ENCODE peak calls at places on chromosomes 2 and 18, in six cellular contexts. X is epithelial cell of esophagus, D is IMR-90, P is AG09309, N is Caco-2, F is endodermal cell. I is an unnamed sample.

GRCh38 chr2:237865623-237866041 is 6.2 kb downstream of the RAMP1 start:
- DNase-seq in X (no peak), D (no peak), P (no peak), N (no peak), F (peak; percentile 61), I (no peak)

GRCh38 chr18:12276736-12277554 is 22.8 kb downstream of the CIDEA start:
- DNase-seq in X (no peak), D (peak; percentile 18), P (no peak), N (no peak), F (no peak), I (no peak)

GRCh38 chr2:129056959-129057317 is 738.3 kb upstream of the HS6ST1 start:
- DNase-seq in X (peak; percentile 55), D (no peak), P (no peak), N (no peak), F (no peak), I (no peak)

GRCh38 chr2:40403233-40403841 is 48.6 kb downstream of the SLC8A1 start:
- DNase-seq in X (peak; percentile 91), D (peak; percentile 91), P (peak; percentile 87), N (no peak), F (no peak), I (peak; percentile 81)

GRCh38 chr2:77807531-77808215 is 285.5 kb upstream of the LRRTM4 start:
- DNase-seq in X (no peak), D (no peak), P (no peak), N (peak; percentile 49), F (no peak), I (no peak)

GRCh38 chr2:238439093-238439849 is 12.5 kb downstream of the ASB1 start:
- DNase-seq in X (peak; percentile 99), D (peak; percentile 98), P (peak; percentile 92), N (no peak), F (no peak), I (no peak)

GRCh38 chr18:46042571-46043123 is 29.4 kb downstream of the PSTPIP2 start:
- DNase-seq in X (peak; percentile 55), D (peak; percentile 52), P (no peak), N (no peak), F (no peak), I (no peak)

GRCh38 chr2:70069049-70069448 is 18.2 kb upstream of the PCBP1 start:
- DNase-seq in X (peak; percentile 97), D (peak; percentile 6), P (no peak), N (peak; percentile 78), F (no peak), I (no peak)

GRCh38 chr2:42828487-42829416 is 36.4 kb upstream of the HAAO start:
- DNase-seq in X (peak; percentile 74), D (peak; percentile 63), P (no peak), N (peak; percentile 83), F (peak; percentile 91), I (no peak)

GRCh38 chr2:111972955-111973565 is 74.7 kb downstream of the MERTK start:
- DNase-seq in X (no peak), D (no peak), P (no peak), N (no peak), F (no peak), I (no peak)

GRCh38 chr18:79393181-79393598 is 2.5 kb upstream of the NFATC1 start:
- DNase-seq in X (peak; percentile 3), D (no peak), P (no peak), N (no peak), F (peak; percentile 62), I (no peak)

GRCh38 chr2:46885376-46885775 is 30.2 kb downstream of the MCFD2 start:
- DNase-seq in X (no peak), D (peak; percentile 80), P (no peak), N (no peak), F (no peak), I (no peak)

GRCh38 chr2:24877067-24877466 is 43.0 kb downstream of the ADCY3 start:
- DNase-seq in X (no peak), D (no peak), P (no peak), N (no peak), F (peak; percentile 35), I (no peak)

GRCh38 chr2:53490659-53491058 is 276.9 kb upstream of the CHAC2 start:
- DNase-seq in X (peak; percentile 43), D (peak; percentile 85), P (peak; percentile 58), N (no peak), F (no peak), I (no peak)
- TF ChIP-seq CTCF in X (no peak), D (no peak), P (no peak), N (no peak), F (no peak), I (no peak)

GRCh38 chr18:32470136-32470712 is 458 bp downstream of the GAREM1 start:
- DNase-seq in X (peak; percentile 25), D (peak; percentile 17), P (no peak), N (peak; percentile 4), F (peak; percentile 71), I (no peak)
- H3K4me3 ChIP-seq in X (peak overlapping the region; percentile 68), D (peak overlapping the region; percentile 88), P (peak overlapping the region; percentile 55), N (peak overlapping the region; percentile 44), F (peak overlapping the region; percentile 90), I (peak overlapping the region; percentile 68)

GRCh38 chr2:105329561-105330495 is at the start of gene TGFBRAP1:
- DNase-seq in X (peak; percentile 57), D (peak; percentile 42), P (no peak), N (peak; percentile 80), F (peak; percentile 79), I (no peak)
- TF ChIP-seq CTCF in X (no peak), D (no peak), P (no peak), N (no peak), F (no peak), I (no peak)

GRCh38 chr2:174635015-174635593 is 37.5 kb upstream of the WIPF1 start:
- DNase-seq in X (no peak), D (no peak), P (no peak), N (no peak), F (no peak), I (no peak)
- H3K4me3 ChIP-seq in X (no peak overlapping the region), D (no peak overlapping the region), P (no peak overlapping the region), N (no peak overlapping the region), F (no peak overlapping the region), I (no peak overlapping the region)

GRCh38 chr2:143513081-143513480 is 383.9 kb downstream of the ARHGAP15 start:
- DNase-seq in X (peak; percentile 43), D (peak; percentile 75), P (peak; percentile 47), N (peak; percentile 16), F (peak; percentile 74), I (no peak)
- TF ChIP-seq CTCF in X (peak; percentile 63), D (peak; percentile 84), P (peak; percentile 92), N (peak; percentile 58), F (peak; percentile 85), I (peak; percentile 81)

GRCh38 chr2:235265348-235265965 is 228.4 kb upstream of the AGAP1 start:
- DNase-seq in X (no peak), D (no peak), P (no peak), N (no peak), F (no peak), I (no peak)

GRCh38 chr2:235264121-235264493 is 229.7 kb upstream of the AGAP1 start:
- DNase-seq in X (no peak), D (no peak), P (no peak), N (no peak), F (no peak), I (no peak)

GRCh38 chr2:235264512-235264911 is 229.3 kb upstream of the AGAP1 start:
- DNase-seq in X (no peak), D (no peak), P (no peak), N (no peak), F (no peak), I (no peak)

GRCh38 chr2:235262750-235263149 is 231.1 kb upstream of the AGAP1 start:
- DNase-seq in X (no peak), D (no peak), P (no peak), N (no peak), F (no peak), I (no peak)

DNA sequence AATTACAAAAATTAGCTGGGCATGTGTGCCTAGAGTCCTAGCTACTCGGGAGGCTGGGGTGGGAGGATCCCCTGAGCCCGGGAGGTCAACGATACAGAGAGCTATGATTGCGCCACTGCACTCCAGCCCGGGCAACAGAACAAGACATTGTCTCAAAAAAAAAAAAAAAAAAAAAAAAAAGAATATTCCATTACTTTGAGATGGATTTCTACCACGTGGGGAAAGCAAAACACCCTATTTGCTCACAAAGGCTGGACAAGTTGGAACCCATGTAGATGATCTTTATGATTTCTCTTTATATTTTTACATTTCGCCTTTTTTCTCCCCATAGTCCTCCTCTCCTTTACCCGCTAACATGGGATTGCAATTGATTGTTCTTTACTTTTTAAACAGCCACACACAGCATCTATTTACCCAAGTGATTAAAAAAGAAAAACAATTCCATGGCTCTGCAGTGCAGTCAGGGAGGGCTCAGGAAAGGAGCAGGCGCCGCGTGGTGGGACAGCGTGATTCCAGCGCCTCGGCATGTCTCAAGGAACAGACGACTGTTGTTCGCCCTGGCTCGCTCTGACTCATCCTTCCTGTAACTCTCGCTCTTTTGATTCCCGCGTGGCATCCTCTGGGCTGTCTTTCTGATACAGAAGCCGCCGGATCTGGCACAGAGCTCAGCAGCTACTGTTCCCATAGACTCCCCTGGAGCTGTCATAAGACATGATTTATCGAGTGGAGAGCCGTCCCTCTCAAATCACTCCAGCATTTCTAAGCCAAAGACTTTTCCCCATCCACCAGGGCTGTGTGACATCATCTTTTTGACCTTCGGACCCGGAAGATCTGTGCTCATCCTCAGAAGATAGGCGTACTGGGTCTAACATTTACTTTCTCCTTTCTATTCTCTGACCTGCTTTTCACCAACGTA is 230.4 kb upstream of the AGAP1 start:
- DNase-seq in X (peak; percentile 79), D (peak; percentile 93), P (no peak), N (peak; percentile 62), F (peak; percentile 69), I (peak; percentile 52)
- H3K4me3 ChIP-seq in X (no peak overlapping the region), D (no peak overlapping the region), P (no peak overlapping the region), N (peak overlapping the region; percentile 31), F (no peak overlapping the region), I (no peak overlapping the region)

GRCh38 chr18:21389903-21390302 is 147.9 kb downstream of the GREB1L start:
- DNase-seq in X (peak; percentile 51), D (no peak), P (no peak), N (no peak), F (no peak), I (no peak)

GRCh38 chr18:21391074-21391673 is 149.1 kb downstream of the GREB1L start:
- DNase-seq in X (peak; percentile 95), D (peak; percentile 53), P (peak; percentile 18), N (no peak), F (no peak), I (no peak)

GRCh38 chr18:21386523-21387240 is 144.7 kb downstream of the GREB1L start:
- DNase-seq in X (no peak), D (no peak), P (no peak), N (no peak), F (peak; percentile 78), I (no peak)

GRCh38 chr18:21393986-21394385 is 152.0 kb downstream of the GREB1L start:
- DNase-seq in X (no peak), D (no peak), P (no peak), N (no peak), F (no peak), I (no peak)

GRCh38 chr18:21389283-21389682 is 147.3 kb downstream of the GREB1L start:
- DNase-seq in X (peak; percentile 6), D (no peak), P (no peak), N (no peak), F (no peak), I (no peak)
- TF ChIP-seq CTCF in X (peak; percentile 10), D (no peak), P (no peak), N (no peak), F (no peak), I (no peak)

I was measured in AG04449.